ENCODE peak calls at places on chromosomes 2 and 18, in four cellular contexts. One of them, this sample, is unnamed.

GRCh38 chr2:180124273-180124881 is 117.3 kb upstream of the CWC22 start:
- DNase-seq in AG09309: peak; percentile 44
- DNase-seq in ovary: no peak
- DNase-seq in LNCaP clone FGC: peak; percentile 74
- DNase-seq in this sample: no peak

GRCh38 chr18:75307530-75307929 is 96.9 kb downstream of the TSHZ1 start:
- DNase-seq in AG09309: no peak
- DNase-seq in LNCaP clone FGC: no peak
- DNase-seq in ovary: no peak
- DNase-seq in this sample: no peak

GRCh38 chr2:16674154-16674553 is 8.5 kb upstream of the CYRIA start:
- DNase-seq in ovary: no peak
- DNase-seq in LNCaP clone FGC: no peak
- DNase-seq in AG09309: no peak
- DNase-seq in this sample: no peak

GRCh38 chr2:226799976-226800940 is 638 bp upstream of the IRS1 start:
- DNase-seq in AG09309: no peak
- DNase-seq in ovary: no peak
- DNase-seq in LNCaP clone FGC: no peak
- DNase-seq in this sample: peak; percentile 24

GRCh38 chr2:112626604-112627059 is 19.1 kb upstream of the SLC20A1 start:
- DNase-seq in ovary: peak; percentile 60
- DNase-seq in AG09309: peak; percentile 34
- DNase-seq in LNCaP clone FGC: no peak
- DNase-seq in this sample: peak; percentile 74

GRCh38 chr2:219798430-219798829 is 171.0 kb downstream of the SLC4A3 start:
- DNase-seq in LNCaP clone FGC: no peak
- DNase-seq in AG09309: no peak
- DNase-seq in ovary: no peak
- DNase-seq in this sample: no peak

GRCh38 chr2:164538250-164538866 is 82.9 kb downstream of the GRB14 start:
- DNase-seq in ovary: no peak
- DNase-seq in LNCaP clone FGC: no peak
- DNase-seq in AG09309: peak; percentile 5
- DNase-seq in this sample: no peak

GRCh38 chr18:34626404-34627137 is 83.5 kb upstream of the DTNA start:
- DNase-seq in LNCaP clone FGC: no peak
- DNase-seq in AG09309: no peak
- DNase-seq in ovary: no peak
- DNase-seq in this sample: no peak

GRCh38 chr2:68653538-68653982 is 10.2 kb downstream of the PROKR1 start:
- DNase-seq in LNCaP clone FGC: no peak
- DNase-seq in ovary: peak; percentile 40
- DNase-seq in AG09309: no peak
- DNase-seq in this sample: peak; percentile 80

GRCh38 chr18:46702399-46702798 is 45.4 kb upstream of the LOXHD1 start:
- DNase-seq in LNCaP clone FGC: no peak
- DNase-seq in ovary: no peak
- DNase-seq in AG09309: no peak
- DNase-seq in this sample: no peak

GRCh38 chr2:233743464-233744259 is 14.8 kb downstream of the UGT1A3 start:
- DNase-seq in ovary: no peak
- DNase-seq in AG09309: no peak
- DNase-seq in LNCaP clone FGC: no peak
- DNase-seq in this sample: no peak

GRCh38 chr2:108621087-108621559 is 86.9 kb downstream of the LIMS1 start:
- DNase-seq in LNCaP clone FGC: no peak
- DNase-seq in AG09309: no peak
- DNase-seq in ovary: no peak
- DNase-seq in this sample: peak; percentile 87

GRCh38 chr2:134845719-134846118 is 7.3 kb downstream of the ACMSD start:
- DNase-seq in AG09309: peak; percentile 32
- DNase-seq in LNCaP clone FGC: no peak
- DNase-seq in ovary: no peak
- DNase-seq in this sample: no peak

GRCh38 chr18:74060511-74061028 is 87.1 kb downstream of the FBXO15 start:
- DNase-seq in ovary: no peak
- DNase-seq in AG09309: no peak
- DNase-seq in LNCaP clone FGC: no peak
- DNase-seq in this sample: no peak

GRCh38 chr2:217887841-217888665 is 114.7 kb downstream of the TNS1 start:
- DNase-seq in LNCaP clone FGC: no peak
- DNase-seq in ovary: no peak
- DNase-seq in AG09309: no peak
- DNase-seq in this sample: no peak

GRCh38 chr2:234996467-234997270 is 44.9 kb downstream of the SH3BP4 start:
- DNase-seq in LNCaP clone FGC: no peak
- DNase-seq in ovary: no peak
- DNase-seq in AG09309: peak; percentile 25
- DNase-seq in this sample: no peak

GRCh38 chr2:70005752-70006446 is 44.5 kb upstream of the ASPRV1 start:
- DNase-seq in AG09309: no peak
- DNase-seq in LNCaP clone FGC: no peak
- DNase-seq in ovary: no peak
- DNase-seq in this sample: no peak

GRCh38 chr2:96806468-96807126 is 9.5 kb upstream of the CNNM3 start:
- DNase-seq in ovary: no peak
- DNase-seq in AG09309: no peak
- DNase-seq in LNCaP clone FGC: no peak
- DNase-seq in this sample: no peak

GRCh38 chr18:8747440-8747937 is 42.1 kb downstream of the MTCL1 start:
- DNase-seq in AG09309: peak; percentile 73
- DNase-seq in ovary: no peak
- DNase-seq in LNCaP clone FGC: no peak
- DNase-seq in this sample: no peak

GRCh38 chr2:222993920-222994650 is 57.9 kb upstream of the KCNE4 start:
- DNase-seq in ovary: peak; percentile 82
- DNase-seq in AG09309: peak; percentile 96
- DNase-seq in LNCaP clone FGC: no peak
- DNase-seq in this sample: no peak

GRCh38 chr2:41878726-41879366 is 169.0 kb upstream of the PKDCC start:
- DNase-seq in ovary: peak; percentile 67
- DNase-seq in LNCaP clone FGC: no peak
- DNase-seq in AG09309: no peak
- DNase-seq in this sample: no peak

GRCh38 chr2:218964041-218964771 is 4.7 kb downstream of the CDK5R2 start:
- DNase-seq in LNCaP clone FGC: no peak
- DNase-seq in ovary: no peak
- DNase-seq in AG09309: peak; percentile 10
- DNase-seq in this sample: no peak

GRCh38 chr2:102116675-102117471 is 25.7 kb upstream of the IL1R1 start:
- DNase-seq in AG09309: peak; percentile 56
- DNase-seq in LNCaP clone FGC: no peak
- DNase-seq in ovary: no peak
- DNase-seq in this sample: no peak

GRCh38 chr18:4106407-4107033 is 348.6 kb downstream of the DLGAP1 start:
- DNase-seq in AG09309: peak; percentile 18
- DNase-seq in LNCaP clone FGC: peak; percentile 39
- DNase-seq in ovary: peak; percentile 75
- DNase-seq in this sample: peak; percentile 80

GRCh38 chr2:99772766-99773331 is 283.0 kb upstream of the REV1 start:
- DNase-seq in AG09309: no peak
- DNase-seq in ovary: no peak
- DNase-seq in LNCaP clone FGC: no peak
- DNase-seq in this sample: no peak

GRCh38 chr18:65751145-65752085 is 603 bp downstream of the CDH7 start:
- DNase-seq in ovary: no peak
- DNase-seq in AG09309: no peak
- DNase-seq in LNCaP clone FGC: no peak
- DNase-seq in this sample: no peak

GRCh38 chr2:98560256-98560771 is 48.0 kb downstream of the COA5 start:
- DNase-seq in LNCaP clone FGC: no peak
- DNase-seq in ovary: peak; percentile 47
- DNase-seq in AG09309: peak; percentile 61
- DNase-seq in this sample: no peak

GRCh38 chr2:48530033-48530804 is at the start of gene STON1:
- DNase-seq in AG09309: no peak
- DNase-seq in ovary: peak; percentile 75
- DNase-seq in LNCaP clone FGC: no peak
- DNase-seq in this sample: peak; percentile 12
- TF ChIP-seq CTCF in AG09309: peak; percentile 8
- TF ChIP-seq CTCF in ovary: no peak
- TF ChIP-seq CTCF in LNCaP clone FGC: no peak
- TF ChIP-seq CTCF in this sample: no peak

DNA sequence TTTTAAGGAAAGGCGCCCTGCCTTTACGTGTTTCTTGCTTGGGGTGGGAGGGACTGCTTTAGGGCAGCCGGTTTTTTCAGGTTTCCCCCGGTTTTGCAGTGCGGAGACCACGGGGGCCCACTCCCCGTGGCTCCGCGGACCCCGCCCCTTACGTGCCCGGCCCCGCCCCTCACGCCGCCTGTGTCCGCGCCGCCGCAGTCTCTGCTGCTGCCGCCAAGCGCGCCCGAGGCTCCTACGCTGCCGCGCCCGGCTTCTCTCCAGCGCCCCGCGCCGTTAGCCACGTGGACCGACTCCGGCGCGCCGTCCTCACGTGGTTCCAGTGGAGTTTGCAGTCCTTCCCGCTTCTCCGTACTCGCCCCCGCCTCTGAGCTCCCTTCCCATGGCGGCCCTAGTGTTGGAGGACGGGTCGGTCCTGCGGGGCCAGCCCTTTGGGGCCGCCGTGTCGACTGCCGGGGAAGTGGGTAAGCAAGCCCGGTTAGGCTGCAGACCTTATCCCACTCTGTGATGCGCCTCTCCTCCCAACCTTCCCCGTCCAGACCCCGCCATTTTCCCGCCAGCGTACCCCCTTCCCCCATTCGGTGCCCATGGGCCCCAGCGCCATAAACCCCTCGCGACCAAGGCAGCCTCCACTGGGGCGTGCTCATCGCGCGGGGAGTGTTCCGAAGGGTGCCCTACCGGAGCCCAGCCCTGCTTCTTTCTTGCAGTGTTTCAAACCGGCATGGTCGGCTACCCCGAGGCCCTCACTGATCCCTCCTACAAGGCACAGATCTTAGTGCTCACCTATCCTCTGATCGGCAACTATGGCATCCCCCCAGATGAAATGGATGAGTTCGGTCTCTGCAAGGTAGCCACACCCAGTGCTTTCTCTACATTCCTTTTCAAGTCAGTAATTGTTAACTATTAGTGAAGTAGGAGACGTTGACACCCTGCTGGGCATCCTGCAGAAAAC is at the start of gene CAD:
- DNase-seq in ovary: peak; percentile 91
- DNase-seq in AG09309: no peak
- DNase-seq in LNCaP clone FGC: peak; percentile 46
- DNase-seq in this sample: peak; percentile 92
- TF ChIP-seq CTCF in ovary: peak; percentile 31
- TF ChIP-seq CTCF in AG09309: no peak
- TF ChIP-seq CTCF in LNCaP clone FGC: peak; percentile 28
- TF ChIP-seq CTCF in this sample: no peak

GRCh38 chr2:10078001-10078400 is 2.2 kb downstream of the CYS1 start:
- DNase-seq in LNCaP clone FGC: no peak
- DNase-seq in AG09309: no peak
- DNase-seq in ovary: no peak
- DNase-seq in this sample: no peak

GRCh38 chr2:10079192-10079930 is 850 bp downstream of the CYS1 start:
- DNase-seq in ovary: peak; percentile 78
- DNase-seq in LNCaP clone FGC: peak; percentile 66
- DNase-seq in AG09309: peak; percentile 55
- DNase-seq in this sample: peak; percentile 26

GRCh38 chr2:10078704-10079191 is 1.5 kb downstream of the CYS1 start:
- DNase-seq in AG09309: peak; percentile 25
- DNase-seq in LNCaP clone FGC: no peak
- DNase-seq in ovary: no peak
- DNase-seq in this sample: no peak

GRCh38 chr2:10079931-10080535 is at the start of gene CYS1:
- DNase-seq in AG09309: no peak
- DNase-seq in ovary: peak; percentile 72
- DNase-seq in LNCaP clone FGC: no peak
- DNase-seq in this sample: peak; percentile 35

GRCh38 chr2:10080536-10081304 is 509 bp upstream of the CYS1 start:
- DNase-seq in AG09309: no peak
- DNase-seq in LNCaP clone FGC: no peak
- DNase-seq in ovary: peak; percentile 68
- DNase-seq in this sample: peak; percentile 46
- TF ChIP-seq CTCF in AG09309: no peak
- TF ChIP-seq CTCF in LNCaP clone FGC: no peak
- TF ChIP-seq CTCF in ovary: no peak
- TF ChIP-seq CTCF in this sample: no peak

GRCh38 chr2:104443137-104443536 is 410.8 kb upstream of the POU3F3 start:
- DNase-seq in LNCaP clone FGC: no peak
- DNase-seq in AG09309: no peak
- DNase-seq in ovary: no peak
- DNase-seq in this sample: peak; percentile 42
- TF ChIP-seq CTCF in LNCaP clone FGC: peak; percentile 27
- TF ChIP-seq CTCF in AG09309: no peak
- TF ChIP-seq CTCF in ovary: no peak
- TF ChIP-seq CTCF in this sample: no peak

DNA sequence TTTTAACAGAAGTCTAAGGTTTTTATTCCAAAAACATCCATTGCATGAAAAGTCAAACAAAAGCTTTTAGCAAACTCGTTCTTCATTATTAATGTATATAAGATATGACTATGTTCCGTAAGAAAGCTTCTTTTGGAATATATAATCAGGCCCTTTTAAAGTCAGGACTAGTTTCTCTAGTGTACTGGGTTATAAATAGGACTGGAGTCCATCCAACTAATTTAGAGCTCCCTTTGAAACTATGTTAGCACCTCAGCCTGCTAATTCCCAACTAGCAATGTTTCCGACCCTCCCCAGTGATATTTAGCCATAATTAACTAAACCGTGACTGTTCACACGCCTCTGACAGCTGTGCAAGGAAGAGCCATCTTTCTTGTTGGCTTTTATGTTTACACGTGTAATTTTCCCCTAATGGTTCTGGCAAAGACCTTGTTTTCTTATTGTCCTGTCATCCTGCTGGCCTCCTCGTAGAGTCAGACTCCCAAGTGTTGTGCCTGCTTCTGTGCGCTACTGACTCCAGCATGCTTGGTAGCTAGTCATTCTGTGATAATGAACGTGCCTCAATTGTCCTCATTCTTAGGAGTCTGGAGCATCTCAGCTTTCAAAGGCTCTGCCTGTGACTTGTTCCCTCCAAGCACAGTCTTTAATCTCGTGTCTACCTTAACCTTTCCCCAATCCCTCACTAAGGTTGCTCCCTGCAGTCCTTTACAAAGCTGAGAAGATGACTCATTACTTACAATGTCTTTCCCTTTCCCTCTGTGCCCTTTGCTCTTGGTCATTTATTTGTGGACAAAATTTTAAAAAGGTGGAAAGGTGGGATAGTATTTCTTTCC is 172.2 kb upstream of the RASGRP3 start:
- DNase-seq in LNCaP clone FGC: no peak
- DNase-seq in AG09309: no peak
- DNase-seq in ovary: no peak
- DNase-seq in this sample: no peak
- TF ChIP-seq CTCF in LNCaP clone FGC: no peak
- TF ChIP-seq CTCF in AG09309: no peak
- TF ChIP-seq CTCF in ovary: no peak
- TF ChIP-seq CTCF in this sample: no peak

This sample was measured in activated CD8-positive, alpha-beta T cell treated with anti-CD3 and anti-CD28 coated beads for 36 hours.